ENCODE peak calls at places on chromosomes 3 and 15, in eight cellular contexts. One of them, this sample, is unnamed.
A peak's percentile ranks its signal among the peaks of the same experiment; 100 is the strongest.

GRCh38 chr15:78930577-78931388 is 14.1 kb downstream of the CTSH start:
- DNase-seq in Calu3: peak; percentile 40
- DNase-seq in AG09309: peak; percentile 88
- DNase-seq in Caco-2: no peak
- DNase-seq in mesothelial cell of epicardium: no peak
- DNase-seq in GM23338: no peak
- DNase-seq in endothelial cell: no peak
- DNase-seq in CD8-positive, alpha-beta T cell: no peak
- DNase-seq in this sample: no peak

GRCh38 chr3:72336821-72337479 is 511.3 kb downstream of the SHQ1 start:
- DNase-seq in AG09309: no peak
- DNase-seq in CD8-positive, alpha-beta T cell: no peak
- DNase-seq in GM23338: peak; percentile 66
- DNase-seq in mesothelial cell of epicardium: peak; percentile 76
- DNase-seq in Caco-2: no peak
- DNase-seq in Calu3: peak; percentile 46
- DNase-seq in endothelial cell: peak; percentile 52
- DNase-seq in this sample: no peak

GRCh38 chr3:14210843-14211594 is 32.4 kb downstream of the LSM3 start:
- DNase-seq in Calu3: no peak
- DNase-seq in mesothelial cell of epicardium: no peak
- DNase-seq in AG09309: peak; percentile 99
- DNase-seq in GM23338: no peak
- DNase-seq in endothelial cell: no peak
- DNase-seq in CD8-positive, alpha-beta T cell: no peak
- DNase-seq in Caco-2: no peak
- DNase-seq in this sample: no peak

GRCh38 chr15:96553451-96553850 is 223.0 kb downstream of the NR2F2 start:
- DNase-seq in mesothelial cell of epicardium: no peak
- DNase-seq in endothelial cell: no peak
- DNase-seq in AG09309: no peak
- DNase-seq in GM23338: no peak
- DNase-seq in Caco-2: no peak
- DNase-seq in Calu3: no peak
- DNase-seq in CD8-positive, alpha-beta T cell: no peak
- DNase-seq in this sample: no peak

GRCh38 chr3:140719841-140720240 is 42.0 kb downstream of the TRIM42 start:
- DNase-seq in Calu3: no peak
- DNase-seq in AG09309: no peak
- DNase-seq in mesothelial cell of epicardium: no peak
- DNase-seq in endothelial cell: no peak
- DNase-seq in GM23338: no peak
- DNase-seq in CD8-positive, alpha-beta T cell: no peak
- DNase-seq in Caco-2: no peak
- DNase-seq in this sample: no peak

GRCh38 chr3:105066106-105066839 is 300.4 kb upstream of the ALCAM start:
- DNase-seq in endothelial cell: no peak
- DNase-seq in GM23338: no peak
- DNase-seq in Caco-2: no peak
- DNase-seq in CD8-positive, alpha-beta T cell: no peak
- DNase-seq in mesothelial cell of epicardium: no peak
- DNase-seq in Calu3: no peak
- DNase-seq in AG09309: no peak
- DNase-seq in this sample: no peak

GRCh38 chr3:9500108-9501050 is 53.2 kb downstream of the LHFPL4 start:
- DNase-seq in AG09309: no peak
- DNase-seq in endothelial cell: peak; percentile 96
- DNase-seq in CD8-positive, alpha-beta T cell: peak; percentile 64
- DNase-seq in Calu3: peak; percentile 54
- DNase-seq in mesothelial cell of epicardium: peak; percentile 84
- DNase-seq in Caco-2: peak; percentile 65
- DNase-seq in GM23338: peak; percentile 94
- DNase-seq in this sample: peak; percentile 57

GRCh38 chr3:46062679-46063078 is 35.4 kb upstream of the XCR1 start:
- DNase-seq in CD8-positive, alpha-beta T cell: no peak
- DNase-seq in GM23338: no peak
- DNase-seq in Calu3: no peak
- DNase-seq in AG09309: no peak
- DNase-seq in mesothelial cell of epicardium: no peak
- DNase-seq in endothelial cell: no peak
- DNase-seq in Caco-2: no peak
- DNase-seq in this sample: no peak

GRCh38 chr3:34000301-34000700 is 201.9 kb downstream of the PDCD6IP start:
- DNase-seq in Caco-2: no peak
- DNase-seq in mesothelial cell of epicardium: no peak
- DNase-seq in endothelial cell: no peak
- DNase-seq in GM23338: no peak
- DNase-seq in CD8-positive, alpha-beta T cell: no peak
- DNase-seq in Calu3: no peak
- DNase-seq in AG09309: no peak
- DNase-seq in this sample: no peak

GRCh38 chr15:77495806-77496589 is 75.3 kb downstream of the HMG20A start:
- DNase-seq in AG09309: no peak
- DNase-seq in CD8-positive, alpha-beta T cell: no peak
- DNase-seq in endothelial cell: peak; percentile 62
- DNase-seq in Caco-2: no peak
- DNase-seq in Calu3: no peak
- DNase-seq in mesothelial cell of epicardium: peak; percentile 26
- DNase-seq in GM23338: peak; percentile 69
- DNase-seq in this sample: no peak

GRCh38 chr15:91568036-91568435 is 285.5 kb upstream of the SLCO3A1 start:
- DNase-seq in endothelial cell: no peak
- DNase-seq in Caco-2: no peak
- DNase-seq in Calu3: no peak
- DNase-seq in GM23338: no peak
- DNase-seq in AG09309: no peak
- DNase-seq in CD8-positive, alpha-beta T cell: no peak
- DNase-seq in mesothelial cell of epicardium: no peak
- DNase-seq in this sample: no peak
- TF ChIP-seq CTCF in endothelial cell: no peak
- TF ChIP-seq CTCF in Caco-2: no peak
- TF ChIP-seq CTCF in Calu3: no peak
- TF ChIP-seq CTCF in GM23338: no peak
- TF ChIP-seq CTCF in AG09309: no peak
- TF ChIP-seq CTCF in CD8-positive, alpha-beta T cell: no peak
- TF ChIP-seq CTCF in mesothelial cell of epicardium: no peak
- TF ChIP-seq CTCF in this sample: no peak

DNA sequence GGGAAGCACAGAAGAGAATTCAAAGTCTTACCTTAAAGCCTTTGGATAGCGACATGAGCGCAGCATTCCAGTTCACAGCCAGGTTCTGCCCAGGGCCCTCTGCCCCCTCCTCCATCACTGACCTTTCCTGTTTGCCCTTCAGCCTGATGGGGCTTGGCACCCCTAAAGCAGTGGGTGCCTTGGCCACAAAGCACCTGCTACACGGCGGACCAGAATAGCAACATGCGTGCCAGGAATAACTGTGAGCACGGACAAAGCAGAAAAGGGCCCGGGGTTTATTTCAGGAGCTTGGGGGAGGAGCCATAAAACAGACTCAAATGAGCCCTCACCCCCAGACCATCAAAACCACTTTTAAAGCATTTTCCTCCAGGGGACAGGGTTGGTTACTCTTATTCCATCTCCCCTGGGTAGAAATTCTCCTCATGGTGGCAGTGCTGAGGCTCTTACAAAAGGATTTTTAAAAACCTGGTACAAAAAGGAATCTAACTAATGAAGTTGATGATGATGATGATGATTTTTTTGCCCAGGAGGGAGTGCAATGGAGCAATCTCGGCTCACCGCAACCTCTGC is 135.4 kb downstream of the KLF13 start:
- DNase-seq in Caco-2: no peak
- DNase-seq in AG09309: no peak
- DNase-seq in GM23338: peak; percentile 49
- DNase-seq in Calu3: no peak
- DNase-seq in CD8-positive, alpha-beta T cell: no peak
- DNase-seq in endothelial cell: no peak
- DNase-seq in mesothelial cell of epicardium: no peak
- DNase-seq in this sample: no peak
- TF ChIP-seq CTCF in Caco-2: peak; percentile 5
- TF ChIP-seq CTCF in AG09309: peak; percentile 32
- TF ChIP-seq CTCF in GM23338: peak; percentile 48
- TF ChIP-seq CTCF in Calu3: no peak
- TF ChIP-seq CTCF in CD8-positive, alpha-beta T cell: no peak
- TF ChIP-seq CTCF in endothelial cell: no peak
- TF ChIP-seq CTCF in mesothelial cell of epicardium: no peak
- TF ChIP-seq CTCF in this sample: no peak

GRCh38 chr15:51369451-51369761 is 28.0 kb downstream of the GLDN start:
- DNase-seq in Calu3: no peak
- DNase-seq in AG09309: no peak
- DNase-seq in endothelial cell: no peak
- DNase-seq in CD8-positive, alpha-beta T cell: no peak
- DNase-seq in mesothelial cell of epicardium: no peak
- DNase-seq in Caco-2: no peak
- DNase-seq in GM23338: no peak
- DNase-seq in this sample: no peak
- TF ChIP-seq CTCF in Calu3: no peak
- TF ChIP-seq CTCF in AG09309: no peak
- TF ChIP-seq CTCF in endothelial cell: no peak
- TF ChIP-seq CTCF in CD8-positive, alpha-beta T cell: no peak
- TF ChIP-seq CTCF in mesothelial cell of epicardium: no peak
- TF ChIP-seq CTCF in Caco-2: no peak
- TF ChIP-seq CTCF in GM23338: no peak
- TF ChIP-seq CTCF in this sample: no peak

DNA sequence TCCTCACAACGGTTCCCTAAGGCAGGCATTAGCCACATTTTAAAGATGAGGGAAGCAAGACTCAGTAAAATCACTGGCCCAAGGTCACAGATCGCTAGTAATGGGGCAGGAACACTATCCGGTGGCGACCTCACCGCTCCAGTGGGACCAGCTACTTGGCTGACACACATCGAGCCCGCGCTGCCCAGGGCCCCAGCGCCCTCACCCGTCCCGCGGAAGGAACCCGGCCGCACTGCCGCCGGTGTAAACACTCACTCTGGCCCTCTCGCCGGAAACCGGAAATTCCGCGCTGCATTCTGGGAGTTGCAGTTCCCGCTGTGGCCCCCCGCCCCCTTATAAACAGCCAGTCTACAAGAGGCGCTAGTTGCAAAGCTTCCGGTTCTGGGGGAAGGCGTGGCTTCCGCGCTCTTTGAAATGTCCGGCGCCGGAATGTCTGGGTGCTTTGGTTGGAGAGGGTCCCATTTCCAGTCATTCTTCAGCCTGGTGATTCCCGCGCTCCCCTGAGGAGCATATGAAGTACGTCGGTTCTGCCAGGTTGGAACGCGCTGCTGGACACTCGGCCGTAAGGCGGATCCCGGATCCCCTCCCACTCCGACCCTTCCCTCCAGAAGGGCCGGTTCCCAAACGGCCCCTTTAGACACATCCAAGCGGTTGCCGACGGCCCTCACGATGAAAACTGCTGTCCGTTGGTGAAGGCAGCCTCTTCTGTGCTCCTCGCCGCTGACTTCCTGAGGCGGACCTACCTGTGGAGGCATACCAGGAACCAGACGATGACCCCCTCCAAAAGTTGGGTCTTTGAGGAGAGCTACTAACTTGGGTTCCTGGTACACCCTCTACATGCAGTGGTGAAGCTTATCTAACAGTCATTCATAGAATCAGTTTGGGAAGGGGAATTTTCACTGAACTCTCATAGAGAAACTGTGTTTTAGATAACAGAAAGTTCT is at the start of gene UBL7:
- DNase-seq in endothelial cell: peak; percentile 98
- DNase-seq in AG09309: peak; percentile 76
- DNase-seq in CD8-positive, alpha-beta T cell: peak; percentile 97
- DNase-seq in GM23338: peak; percentile 100
- DNase-seq in mesothelial cell of epicardium: peak; percentile 95
- DNase-seq in Caco-2: peak; percentile 97
- DNase-seq in Calu3: peak; percentile 98
- DNase-seq in this sample: peak; percentile 93
- TF ChIP-seq CTCF in endothelial cell: no peak
- TF ChIP-seq CTCF in AG09309: peak; percentile 16
- TF ChIP-seq CTCF in CD8-positive, alpha-beta T cell: no peak
- TF ChIP-seq CTCF in GM23338: no peak
- TF ChIP-seq CTCF in mesothelial cell of epicardium: no peak
- TF ChIP-seq CTCF in Caco-2: peak; percentile 51
- TF ChIP-seq CTCF in Calu3: no peak
- TF ChIP-seq CTCF in this sample: no peak